ENCODE peak calls at places on chromosome 18, in eight cellular contexts. One of them, this sample, is unnamed.

GRCh38 chr18:28438381-28438780 is 261.5 kb upstream of the CDH2 start:
- DNase-seq in cardiac muscle cell: no peak
- DNase-seq in gastrocnemius medialis: no peak
- DNase-seq in SK-N-SH: no peak
- DNase-seq in body of pancreas: no peak
- DNase-seq in heart right ventricle: no peak
- DNase-seq in esophagus squamous epithelium: no peak
- DNase-seq in lower lobe of right lung: no peak
- DNase-seq in this sample: no peak

GRCh38 chr18:46622999-46623398 is 34.0 kb downstream of the LOXHD1 start:
- DNase-seq in lower lobe of right lung: no peak
- DNase-seq in gastrocnemius medialis: no peak
- DNase-seq in cardiac muscle cell: peak; percentile 25
- DNase-seq in heart right ventricle: no peak
- DNase-seq in SK-N-SH: peak; percentile 27
- DNase-seq in body of pancreas: no peak
- DNase-seq in esophagus squamous epithelium: no peak
- DNase-seq in this sample: no peak

GRCh38 chr18:62098960-62099359 is 87.9 kb downstream of the PIGN start:
- DNase-seq in gastrocnemius medialis: no peak
- DNase-seq in cardiac muscle cell: no peak
- DNase-seq in body of pancreas: no peak
- DNase-seq in esophagus squamous epithelium: no peak
- DNase-seq in lower lobe of right lung: no peak
- DNase-seq in SK-N-SH: no peak
- DNase-seq in heart right ventricle: no peak
- DNase-seq in this sample: no peak

GRCh38 chr18:77635441-77635840 is 385.8 kb downstream of the GALR1 start:
- DNase-seq in esophagus squamous epithelium: no peak
- DNase-seq in cardiac muscle cell: peak; percentile 56
- DNase-seq in body of pancreas: peak; percentile 29
- DNase-seq in SK-N-SH: no peak
- DNase-seq in gastrocnemius medialis: peak; percentile 34
- DNase-seq in lower lobe of right lung: no peak
- DNase-seq in heart right ventricle: no peak
- DNase-seq in this sample: peak; percentile 34

GRCh38 chr18:27746241-27746640 is 430.7 kb downstream of the CDH2 start:
- DNase-seq in heart right ventricle: no peak
- DNase-seq in body of pancreas: no peak
- DNase-seq in SK-N-SH: no peak
- DNase-seq in cardiac muscle cell: no peak
- DNase-seq in esophagus squamous epithelium: no peak
- DNase-seq in lower lobe of right lung: no peak
- DNase-seq in gastrocnemius medialis: no peak
- DNase-seq in this sample: no peak

GRCh38 chr18:13447621-13448020 is 229.1 kb downstream of the LDLRAD4 start:
- DNase-seq in body of pancreas: no peak
- DNase-seq in gastrocnemius medialis: peak; percentile 70
- DNase-seq in lower lobe of right lung: no peak
- DNase-seq in SK-N-SH: peak; percentile 55
- DNase-seq in cardiac muscle cell: peak; percentile 62
- DNase-seq in heart right ventricle: no peak
- DNase-seq in esophagus squamous epithelium: no peak
- DNase-seq in this sample: peak; percentile 85

GRCh38 chr18:79396431-79397287 is 929 bp downstream of the NFATC1 start:
- DNase-seq in lower lobe of right lung: peak; percentile 67
- DNase-seq in SK-N-SH: no peak
- DNase-seq in gastrocnemius medialis: peak; percentile 57
- DNase-seq in cardiac muscle cell: peak; percentile 61
- DNase-seq in heart right ventricle: peak; percentile 74
- DNase-seq in esophagus squamous epithelium: no peak
- DNase-seq in body of pancreas: no peak
- DNase-seq in this sample: peak; percentile 82

GRCh38 chr18:79318142-79318673 is 77.5 kb upstream of the NFATC1 start:
- DNase-seq in gastrocnemius medialis: no peak
- DNase-seq in body of pancreas: no peak
- DNase-seq in esophagus squamous epithelium: no peak
- DNase-seq in lower lobe of right lung: no peak
- DNase-seq in SK-N-SH: no peak
- DNase-seq in heart right ventricle: no peak
- DNase-seq in cardiac muscle cell: no peak
- DNase-seq in this sample: no peak

GRCh38 chr18:59839931-59840685 is 59.7 kb upstream of the PMAIP1 start:
- DNase-seq in lower lobe of right lung: no peak
- DNase-seq in cardiac muscle cell: no peak
- DNase-seq in esophagus squamous epithelium: no peak
- DNase-seq in heart right ventricle: no peak
- DNase-seq in SK-N-SH: no peak
- DNase-seq in gastrocnemius medialis: no peak
- DNase-seq in body of pancreas: no peak
- DNase-seq in this sample: no peak
- TF ChIP-seq CTCF in lower lobe of right lung: no peak
- TF ChIP-seq CTCF in cardiac muscle cell: peak; percentile 6
- TF ChIP-seq CTCF in esophagus squamous epithelium: no peak
- TF ChIP-seq CTCF in heart right ventricle: no peak
- TF ChIP-seq CTCF in SK-N-SH: peak; percentile 49
- TF ChIP-seq CTCF in gastrocnemius medialis: no peak
- TF ChIP-seq CTCF in body of pancreas: no peak
- TF ChIP-seq CTCF in this sample: no peak

GRCh38 chr18:10463096-10463495 is 8.7 kb downstream of the APCDD1 start:
- DNase-seq in gastrocnemius medialis: no peak
- DNase-seq in heart right ventricle: no peak
- DNase-seq in lower lobe of right lung: no peak
- DNase-seq in body of pancreas: no peak
- DNase-seq in cardiac muscle cell: no peak
- DNase-seq in SK-N-SH: no peak
- DNase-seq in esophagus squamous epithelium: no peak
- DNase-seq in this sample: no peak

GRCh38 chr18:10462597-10462996 is 8.2 kb downstream of the APCDD1 start:
- DNase-seq in SK-N-SH: no peak
- DNase-seq in body of pancreas: no peak
- DNase-seq in esophagus squamous epithelium: no peak
- DNase-seq in cardiac muscle cell: no peak
- DNase-seq in gastrocnemius medialis: no peak
- DNase-seq in lower lobe of right lung: no peak
- DNase-seq in heart right ventricle: no peak
- DNase-seq in this sample: no peak

GRCh38 chr18:10465157-10465990 is 10.9 kb downstream of the APCDD1 start:
- DNase-seq in esophagus squamous epithelium: no peak
- DNase-seq in heart right ventricle: no peak
- DNase-seq in cardiac muscle cell: no peak
- DNase-seq in body of pancreas: no peak
- DNase-seq in gastrocnemius medialis: no peak
- DNase-seq in lower lobe of right lung: no peak
- DNase-seq in SK-N-SH: no peak
- DNase-seq in this sample: no peak

GRCh38 chr18:10461989-10462388 is 7.6 kb downstream of the APCDD1 start:
- DNase-seq in body of pancreas: no peak
- DNase-seq in SK-N-SH: no peak
- DNase-seq in lower lobe of right lung: no peak
- DNase-seq in heart right ventricle: no peak
- DNase-seq in cardiac muscle cell: no peak
- DNase-seq in gastrocnemius medialis: no peak
- DNase-seq in esophagus squamous epithelium: no peak
- DNase-seq in this sample: no peak

DNA sequence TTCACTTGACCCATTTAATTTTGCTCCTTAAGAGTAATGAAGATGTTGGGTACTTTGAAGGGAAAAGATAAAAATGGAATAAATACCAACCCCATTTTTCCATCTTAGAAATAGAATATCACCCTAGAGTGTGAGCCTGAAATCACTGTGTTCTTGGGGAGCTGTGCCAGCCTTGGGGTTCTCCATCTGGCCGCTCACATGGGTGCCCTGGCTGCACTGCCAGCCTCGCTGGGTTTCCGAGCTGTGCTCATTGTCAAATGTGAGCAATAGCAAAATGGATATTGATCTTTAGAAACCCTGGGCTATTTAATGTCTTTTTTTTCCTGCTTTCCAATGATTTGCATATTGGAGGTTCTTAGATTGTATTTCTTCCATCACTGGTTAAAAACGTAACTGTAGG is 9.3 kb downstream of the APCDD1 start:
- DNase-seq in gastrocnemius medialis: no peak
- DNase-seq in heart right ventricle: no peak
- DNase-seq in lower lobe of right lung: no peak
- DNase-seq in esophagus squamous epithelium: no peak
- DNase-seq in SK-N-SH: no peak
- DNase-seq in body of pancreas: no peak
- DNase-seq in cardiac muscle cell: no peak
- DNase-seq in this sample: no peak
- H3K4me1 ChIP-seq in gastrocnemius medialis: no peaks in the 10 kb centered on the region
- H3K4me1 ChIP-seq in heart right ventricle: no peaks in the 10 kb centered on the region
- H3K4me1 ChIP-seq in lower lobe of right lung: no peaks in the 10 kb centered on the region
- H3K4me1 ChIP-seq in esophagus squamous epithelium: peaks cover 4% of the 10 kb centered on the region
- H3K4me1 ChIP-seq in SK-N-SH: peaks cover 9% of the 10 kb centered on the region
- H3K4me1 ChIP-seq in body of pancreas: no peaks in the 10 kb centered on the region
- H3K4me1 ChIP-seq in cardiac muscle cell: peaks cover 8% of the 10 kb centered on the region
- H3K4me1 ChIP-seq in this sample: no peaks in the 10 kb centered on the region

DNA sequence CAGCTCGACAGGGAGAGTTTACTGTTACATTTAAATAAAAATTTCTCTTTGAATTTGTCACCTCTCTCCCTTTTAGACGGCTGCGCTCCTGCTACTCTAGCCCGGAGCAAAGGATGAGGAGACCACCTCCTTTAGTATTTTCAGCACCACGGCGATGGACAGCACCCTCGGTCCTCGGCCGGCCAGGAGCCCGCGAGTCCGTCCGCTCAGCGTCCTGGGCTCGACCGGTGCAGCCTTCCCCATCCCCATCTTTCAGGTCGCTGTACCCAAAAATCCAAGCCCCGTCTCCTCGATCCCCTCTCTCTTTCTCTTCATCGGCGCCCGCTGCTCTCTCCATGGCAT is 831 bp downstream of the CELF4 start:
- DNase-seq in SK-N-SH: peak; percentile 52
- DNase-seq in lower lobe of right lung: peak; percentile 69
- DNase-seq in heart right ventricle: peak; percentile 65
- DNase-seq in esophagus squamous epithelium: no peak
- DNase-seq in cardiac muscle cell: peak; percentile 80
- DNase-seq in body of pancreas: peak; percentile 61
- DNase-seq in gastrocnemius medialis: no peak
- DNase-seq in this sample: no peak
- H3K4me3 ChIP-seq in SK-N-SH: peak overlapping the region; percentile 46
- H3K4me3 ChIP-seq in lower lobe of right lung: peak overlapping the region; percentile 37
- H3K4me3 ChIP-seq in heart right ventricle: peak overlapping the region; percentile 61
- H3K4me3 ChIP-seq in esophagus squamous epithelium: peak overlapping the region; percentile 34
- H3K4me3 ChIP-seq in cardiac muscle cell: peak overlapping the region; percentile 48
- H3K4me3 ChIP-seq in body of pancreas: no peak overlapping the region
- H3K4me3 ChIP-seq in gastrocnemius medialis: peak overlapping the region; percentile 46
- H3K4me3 ChIP-seq in this sample: peak overlapping the region; percentile 68

GRCh38 chr18:73891572-73892421 is 255.8 kb downstream of the FBXO15 start:
- DNase-seq in body of pancreas: no peak
- DNase-seq in esophagus squamous epithelium: no peak
- DNase-seq in gastrocnemius medialis: no peak
- DNase-seq in cardiac muscle cell: no peak
- DNase-seq in lower lobe of right lung: no peak
- DNase-seq in SK-N-SH: peak; percentile 7
- DNase-seq in heart right ventricle: no peak
- DNase-seq in this sample: no peak
- TF ChIP-seq CTCF in body of pancreas: no peak
- TF ChIP-seq CTCF in esophagus squamous epithelium: no peak
- TF ChIP-seq CTCF in gastrocnemius medialis: no peak
- TF ChIP-seq CTCF in cardiac muscle cell: no peak
- TF ChIP-seq CTCF in lower lobe of right lung: no peak
- TF ChIP-seq CTCF in SK-N-SH: no peak
- TF ChIP-seq CTCF in heart right ventricle: no peak
- TF ChIP-seq CTCF in this sample: no peak

GRCh38 chr18:57784816-57785144 is 18.3 kb downstream of the ATP8B1 start:
- DNase-seq in heart right ventricle: no peak
- DNase-seq in body of pancreas: no peak
- DNase-seq in esophagus squamous epithelium: no peak
- DNase-seq in cardiac muscle cell: no peak
- DNase-seq in lower lobe of right lung: no peak
- DNase-seq in gastrocnemius medialis: no peak
- DNase-seq in SK-N-SH: no peak
- DNase-seq in this sample: no peak
- H3K4me1 ChIP-seq in heart right ventricle: peaks cover 37% of the 10 kb centered on the region
- H3K4me1 ChIP-seq in body of pancreas: peaks cover 75% of the 10 kb centered on the region
- H3K4me1 ChIP-seq in esophagus squamous epithelium: peaks cover 42% of the 10 kb centered on the region
- H3K4me1 ChIP-seq in cardiac muscle cell: no peaks in the 10 kb centered on the region
- H3K4me1 ChIP-seq in lower lobe of right lung: peaks cover 49% of the 10 kb centered on the region
- H3K4me1 ChIP-seq in gastrocnemius medialis: peaks cover 40% of the 10 kb centered on the region
- H3K4me1 ChIP-seq in SK-N-SH: peaks cover 81% of the 10 kb centered on the region
- H3K4me1 ChIP-seq in this sample: peaks cover 55% of the 10 kb centered on the region

GRCh38 chr18:69758458-69758857 is 189.2 kb downstream of the CD226 start:
- DNase-seq in cardiac muscle cell: no peak
- DNase-seq in heart right ventricle: no peak
- DNase-seq in body of pancreas: no peak
- DNase-seq in gastrocnemius medialis: no peak
- DNase-seq in SK-N-SH: no peak
- DNase-seq in lower lobe of right lung: no peak
- DNase-seq in esophagus squamous epithelium: no peak
- DNase-seq in this sample: no peak

GRCh38 chr18:69755041-69755440 is 192.6 kb downstream of the CD226 start:
- DNase-seq in SK-N-SH: no peak
- DNase-seq in gastrocnemius medialis: no peak
- DNase-seq in cardiac muscle cell: no peak
- DNase-seq in lower lobe of right lung: no peak
- DNase-seq in esophagus squamous epithelium: no peak
- DNase-seq in body of pancreas: no peak
- DNase-seq in heart right ventricle: no peak
- DNase-seq in this sample: no peak

GRCh38 chr18:69755856-69756496 is 191.7 kb downstream of the CD226 start:
- DNase-seq in heart right ventricle: no peak
- DNase-seq in body of pancreas: no peak
- DNase-seq in SK-N-SH: no peak
- DNase-seq in gastrocnemius medialis: no peak
- DNase-seq in esophagus squamous epithelium: no peak
- DNase-seq in lower lobe of right lung: no peak
- DNase-seq in cardiac muscle cell: no peak
- DNase-seq in this sample: no peak

GRCh38 chr18:69759046-69759445 is 188.6 kb downstream of the CD226 start:
- DNase-seq in SK-N-SH: no peak
- DNase-seq in heart right ventricle: no peak
- DNase-seq in lower lobe of right lung: no peak
- DNase-seq in gastrocnemius medialis: no peak
- DNase-seq in cardiac muscle cell: no peak
- DNase-seq in esophagus squamous epithelium: no peak
- DNase-seq in body of pancreas: no peak
- DNase-seq in this sample: no peak

DNA sequence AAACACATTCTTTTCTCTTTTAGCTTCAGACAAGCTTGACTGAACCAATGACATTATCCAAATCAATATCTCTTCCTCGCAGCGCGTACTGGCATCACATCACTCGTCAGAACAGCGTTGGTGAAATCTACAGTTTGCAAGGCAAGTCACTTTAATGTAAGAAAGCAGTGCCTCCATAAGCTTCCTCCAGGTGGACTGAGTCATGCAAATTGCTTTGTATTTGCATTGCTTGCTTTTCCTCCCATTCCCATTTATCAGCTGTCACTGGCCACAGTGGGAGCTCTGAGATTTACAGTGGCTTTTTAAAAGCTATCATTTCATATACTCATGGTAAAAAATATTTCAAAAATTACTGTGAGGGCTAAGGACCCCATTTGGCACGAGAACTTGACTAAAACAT is 189.9 kb downstream of the CD226 start:
- DNase-seq in heart right ventricle: no peak
- DNase-seq in body of pancreas: no peak
- DNase-seq in lower lobe of right lung: no peak
- DNase-seq in SK-N-SH: no peak
- DNase-seq in cardiac muscle cell: peak; percentile 6
- DNase-seq in gastrocnemius medialis: no peak
- DNase-seq in esophagus squamous epithelium: no peak
- DNase-seq in this sample: no peak
- H3K4me3 ChIP-seq in heart right ventricle: no peak overlapping the region
- H3K4me3 ChIP-seq in body of pancreas: no peak overlapping the region
- H3K4me3 ChIP-seq in lower lobe of right lung: no peak overlapping the region
- H3K4me3 ChIP-seq in SK-N-SH: no peak overlapping the region
- H3K4me3 ChIP-seq in cardiac muscle cell: no peak overlapping the region
- H3K4me3 ChIP-seq in gastrocnemius medialis: no peak overlapping the region
- H3K4me3 ChIP-seq in esophagus squamous epithelium: no peak overlapping the region
- H3K4me3 ChIP-seq in this sample: no peak overlapping the region

This sample was measured in tibial artery.